ENCODE peak calls at places on chromosomes 3 and 15, in nine cellular contexts. One of them, this sample, is unnamed.

GRCh38 chr3:180048108-180048507 is 11.4 kb upstream of the PEX5L start:
- DNase-seq in PC-9: no peak
- DNase-seq in A673: no peak
- DNase-seq in GM23338: no peak
- DNase-seq in BE2C: no peak
- DNase-seq in breast epithelium: no peak
- DNase-seq in astrocyte of the spinal cord: no peak
- DNase-seq in mesenchymal stem cell: no peak
- DNase-seq in HFF-Myc: no peak
- DNase-seq in this sample: no peak

GRCh38 chr3:187210555-187211327 is 13.5 kb downstream of the RTP1 start:
- DNase-seq in PC-9: no peak
- DNase-seq in A673: peak
- DNase-seq in GM23338: peak
- DNase-seq in BE2C: no peak
- DNase-seq in breast epithelium: peak
- DNase-seq in astrocyte of the spinal cord: peak
- DNase-seq in mesenchymal stem cell: no peak
- DNase-seq in HFF-Myc: no peak
- DNase-seq in this sample: no peak

GRCh38 chr3:119318871-119319270 is 24.7 kb downstream of the ARHGAP31 start:
- DNase-seq in PC-9: no peak
- DNase-seq in A673: no peak
- DNase-seq in GM23338: no peak
- DNase-seq in BE2C: no peak
- DNase-seq in breast epithelium: no peak
- DNase-seq in astrocyte of the spinal cord: peak
- DNase-seq in mesenchymal stem cell: no peak
- DNase-seq in HFF-Myc: peak
- DNase-seq in this sample: no peak

GRCh38 chr15:52054381-52054780 is 35.4 kb downstream of the MAPK6 start:
- DNase-seq in PC-9: peak
- DNase-seq in A673: no peak
- DNase-seq in GM23338: no peak
- DNase-seq in BE2C: no peak
- DNase-seq in breast epithelium: no peak
- DNase-seq in astrocyte of the spinal cord: no peak
- DNase-seq in mesenchymal stem cell: no peak
- DNase-seq in HFF-Myc: no peak
- DNase-seq in this sample: no peak

GRCh38 chr3:170277833-170278586 is 55.8 kb downstream of the PRKCI start:
- DNase-seq in PC-9: no peak
- DNase-seq in A673: no peak
- DNase-seq in GM23338: no peak
- DNase-seq in BE2C: no peak
- DNase-seq in breast epithelium: no peak
- DNase-seq in astrocyte of the spinal cord: peak
- DNase-seq in mesenchymal stem cell: peak
- DNase-seq in HFF-Myc: no peak
- DNase-seq in this sample: no peak

GRCh38 chr3:113211370-113212154 is at the start of gene BOC:
- DNase-seq in PC-9: peak
- DNase-seq in A673: peak
- DNase-seq in GM23338: peak
- DNase-seq in BE2C: peak
- DNase-seq in breast epithelium: no peak
- DNase-seq in astrocyte of the spinal cord: peak
- DNase-seq in mesenchymal stem cell: peak
- DNase-seq in HFF-Myc: no peak
- DNase-seq in this sample: no peak

GRCh38 chr3:126119008-126119675 is 35.2 kb upstream of the SLC41A3 start:
- DNase-seq in PC-9: no peak
- DNase-seq in A673: no peak
- DNase-seq in GM23338: no peak
- DNase-seq in BE2C: no peak
- DNase-seq in breast epithelium: no peak
- DNase-seq in astrocyte of the spinal cord: no peak
- DNase-seq in mesenchymal stem cell: no peak
- DNase-seq in HFF-Myc: no peak
- DNase-seq in this sample: no peak

GRCh38 chr3:63880653-63881052 is 17.0 kb downstream of the ATXN7 start:
- DNase-seq in PC-9: no peak
- DNase-seq in A673: no peak
- DNase-seq in GM23338: no peak
- DNase-seq in BE2C: no peak
- DNase-seq in breast epithelium: no peak
- DNase-seq in astrocyte of the spinal cord: no peak
- DNase-seq in mesenchymal stem cell: no peak
- DNase-seq in HFF-Myc: no peak
- DNase-seq in this sample: no peak

GRCh38 chr3:152197937-152198336 is 70.8 kb upstream of the MBNL1 start:
- DNase-seq in PC-9: no peak
- DNase-seq in A673: no peak
- DNase-seq in GM23338: no peak
- DNase-seq in BE2C: no peak
- DNase-seq in breast epithelium: no peak
- DNase-seq in astrocyte of the spinal cord: no peak
- DNase-seq in mesenchymal stem cell: no peak
- DNase-seq in HFF-Myc: no peak
- DNase-seq in this sample: no peak

GRCh38 chr3:152196782-152197181 is 71.9 kb upstream of the MBNL1 start:
- DNase-seq in PC-9: no peak
- DNase-seq in A673: no peak
- DNase-seq in GM23338: no peak
- DNase-seq in BE2C: no peak
- DNase-seq in breast epithelium: no peak
- DNase-seq in astrocyte of the spinal cord: no peak
- DNase-seq in mesenchymal stem cell: no peak
- DNase-seq in HFF-Myc: no peak
- DNase-seq in this sample: no peak

GRCh38 chr3:152199069-152199838 is 69.5 kb upstream of the MBNL1 start:
- DNase-seq in PC-9: no peak
- DNase-seq in A673: no peak
- DNase-seq in GM23338: no peak
- DNase-seq in BE2C: no peak
- DNase-seq in breast epithelium: no peak
- DNase-seq in astrocyte of the spinal cord: no peak
- DNase-seq in mesenchymal stem cell: no peak
- DNase-seq in HFF-Myc: no peak
- DNase-seq in this sample: no peak

GRCh38 chr3:152198655-152199054 is 70.1 kb upstream of the MBNL1 start:
- DNase-seq in PC-9: no peak
- DNase-seq in A673: no peak
- DNase-seq in GM23338: no peak
- DNase-seq in BE2C: no peak
- DNase-seq in breast epithelium: no peak
- DNase-seq in astrocyte of the spinal cord: no peak
- DNase-seq in mesenchymal stem cell: no peak
- DNase-seq in HFF-Myc: no peak
- DNase-seq in this sample: no peak

DNA sequence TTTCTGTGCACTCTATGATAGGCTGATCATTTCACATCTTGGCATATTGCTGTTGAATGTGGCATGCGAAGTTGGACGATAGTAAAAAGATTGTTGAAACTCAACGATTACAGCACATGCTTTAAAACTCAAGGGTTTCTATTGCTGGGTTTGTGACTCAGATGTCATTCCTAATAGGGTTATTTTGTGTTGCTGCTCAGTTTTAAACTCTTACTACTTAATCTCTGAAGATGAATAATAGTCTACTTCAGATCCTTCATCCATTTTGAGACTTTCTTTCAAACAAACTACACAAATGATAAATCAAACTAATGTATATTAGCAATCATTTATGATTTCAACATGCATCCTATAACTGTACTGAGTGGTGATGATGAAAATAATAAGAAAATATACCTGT is 71.3 kb upstream of the MBNL1 start:
- DNase-seq in PC-9: no peak
- DNase-seq in A673: no peak
- DNase-seq in GM23338: no peak
- DNase-seq in BE2C: no peak
- DNase-seq in breast epithelium: no peak
- DNase-seq in astrocyte of the spinal cord: no peak
- DNase-seq in mesenchymal stem cell: peak
- DNase-seq in HFF-Myc: no peak
- DNase-seq in this sample: no peak
- H3K4me3 ChIP-seq in PC-9: no peak
- H3K4me3 ChIP-seq in A673: no peak
- H3K4me3 ChIP-seq in GM23338: no peak
- H3K4me3 ChIP-seq in BE2C: no peak
- H3K4me3 ChIP-seq in breast epithelium: no peak
- H3K4me3 ChIP-seq in astrocyte of the spinal cord: no peak
- H3K4me3 ChIP-seq in mesenchymal stem cell: no peak
- H3K4me3 ChIP-seq in HFF-Myc: no peak
- H3K4me3 ChIP-seq in this sample: no peak

DNA sequence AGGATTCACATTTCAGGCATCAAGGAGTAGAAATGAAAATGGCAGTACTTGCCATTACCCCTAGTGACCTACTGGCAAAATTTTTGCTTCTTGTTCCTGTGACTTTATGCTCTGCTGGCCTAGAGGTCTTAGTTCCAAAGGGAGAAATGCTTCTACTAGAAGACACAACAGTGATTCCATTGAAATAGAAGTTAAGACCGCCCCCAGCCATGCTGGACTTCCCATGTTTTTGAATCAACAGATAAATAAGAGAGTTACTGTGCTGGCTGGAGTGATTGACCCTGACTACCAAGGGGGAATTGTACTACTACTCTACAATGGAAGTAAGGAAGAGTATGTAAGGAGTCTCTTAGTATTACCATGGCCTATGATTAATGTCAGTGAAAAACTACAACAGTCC is 196.2 kb upstream of the AZI2 start:
- DNase-seq in PC-9: no peak
- DNase-seq in A673: no peak
- DNase-seq in GM23338: no peak
- DNase-seq in BE2C: no peak
- DNase-seq in breast epithelium: no peak
- DNase-seq in astrocyte of the spinal cord: no peak
- DNase-seq in mesenchymal stem cell: no peak
- DNase-seq in HFF-Myc: no peak
- DNase-seq in this sample: no peak
- H3K4me3 ChIP-seq in PC-9: no peak
- H3K4me3 ChIP-seq in A673: no peak
- H3K4me3 ChIP-seq in GM23338: no peak
- H3K4me3 ChIP-seq in BE2C: no peak
- H3K4me3 ChIP-seq in breast epithelium: no peak
- H3K4me3 ChIP-seq in astrocyte of the spinal cord: no peak
- H3K4me3 ChIP-seq in mesenchymal stem cell: no peak
- H3K4me3 ChIP-seq in HFF-Myc: no peak
- H3K4me3 ChIP-seq in this sample: no peak

GRCh38 chr3:120678984-120679383 is 3.1 kb downstream of the HGD start:
- DNase-seq in PC-9: no peak
- DNase-seq in A673: no peak
- DNase-seq in GM23338: no peak
- DNase-seq in BE2C: no peak
- DNase-seq in breast epithelium: no peak
- DNase-seq in astrocyte of the spinal cord: no peak
- DNase-seq in mesenchymal stem cell: no peak
- DNase-seq in HFF-Myc: no peak
- DNase-seq in this sample: no peak

GRCh38 chr3:120680193-120680894 is 1.7 kb downstream of the HGD start:
- DNase-seq in PC-9: no peak
- DNase-seq in A673: no peak
- DNase-seq in GM23338: peak
- DNase-seq in BE2C: no peak
- DNase-seq in breast epithelium: no peak
- DNase-seq in astrocyte of the spinal cord: no peak
- DNase-seq in mesenchymal stem cell: no peak
- DNase-seq in HFF-Myc: no peak
- DNase-seq in this sample: no peak

GRCh38 chr3:120682095-120682681 is at the start of gene HGD:
- DNase-seq in PC-9: no peak
- DNase-seq in A673: no peak
- DNase-seq in GM23338: no peak
- DNase-seq in BE2C: no peak
- DNase-seq in breast epithelium: peak
- DNase-seq in astrocyte of the spinal cord: no peak
- DNase-seq in mesenchymal stem cell: no peak
- DNase-seq in HFF-Myc: no peak
- DNase-seq in this sample: no peak

GRCh38 chr3:120681506-120682038 is 467 bp downstream of the HGD start:
- DNase-seq in PC-9: no peak
- DNase-seq in A673: no peak
- DNase-seq in GM23338: no peak
- DNase-seq in BE2C: no peak
- DNase-seq in breast epithelium: no peak
- DNase-seq in astrocyte of the spinal cord: no peak
- DNase-seq in mesenchymal stem cell: no peak
- DNase-seq in HFF-Myc: no peak
- DNase-seq in this sample: no peak

GRCh38 chr3:120681018-120681417 is 1.0 kb downstream of the HGD start:
- DNase-seq in PC-9: no peak
- DNase-seq in A673: no peak
- DNase-seq in GM23338: no peak
- DNase-seq in BE2C: no peak
- DNase-seq in breast epithelium: no peak
- DNase-seq in astrocyte of the spinal cord: no peak
- DNase-seq in mesenchymal stem cell: no peak
- DNase-seq in HFF-Myc: no peak
- DNase-seq in this sample: no peak
- H3K4me3 ChIP-seq in PC-9: no peak
- H3K4me3 ChIP-seq in A673: no peak
- H3K4me3 ChIP-seq in GM23338: no peak
- H3K4me3 ChIP-seq in BE2C: no peak
- H3K4me3 ChIP-seq in breast epithelium: no peak
- H3K4me3 ChIP-seq in astrocyte of the spinal cord: no peak
- H3K4me3 ChIP-seq in mesenchymal stem cell: no peak
- H3K4me3 ChIP-seq in HFF-Myc: no peak
- H3K4me3 ChIP-seq in this sample: no peak

GRCh38 chr3:138949445-138950005 is 2.5 kb downstream of the FOXL2NB start:
- DNase-seq in PC-9: no peak
- DNase-seq in A673: no peak
- DNase-seq in GM23338: no peak
- DNase-seq in BE2C: no peak
- DNase-seq in breast epithelium: no peak
- DNase-seq in astrocyte of the spinal cord: no peak
- DNase-seq in mesenchymal stem cell: no peak
- DNase-seq in HFF-Myc: no peak
- DNase-seq in this sample: no peak

GRCh38 chr3:138949002-138949418 is 2.0 kb downstream of the FOXL2NB start:
- DNase-seq in PC-9: no peak
- DNase-seq in A673: no peak
- DNase-seq in GM23338: peak
- DNase-seq in BE2C: no peak
- DNase-seq in breast epithelium: no peak
- DNase-seq in astrocyte of the spinal cord: no peak
- DNase-seq in mesenchymal stem cell: no peak
- DNase-seq in HFF-Myc: no peak
- DNase-seq in this sample: no peak

GRCh38 chr3:138948371-138949001 is 1.5 kb downstream of the FOXL2NB start:
- DNase-seq in PC-9: no peak
- DNase-seq in A673: no peak
- DNase-seq in GM23338: peak
- DNase-seq in BE2C: no peak
- DNase-seq in breast epithelium: no peak
- DNase-seq in astrocyte of the spinal cord: no peak
- DNase-seq in mesenchymal stem cell: no peak
- DNase-seq in HFF-Myc: no peak
- DNase-seq in this sample: no peak

GRCh38 chr3:138950701-138951100 is 3.7 kb downstream of the FOXL2NB start:
- DNase-seq in PC-9: no peak
- DNase-seq in A673: no peak
- DNase-seq in GM23338: no peak
- DNase-seq in BE2C: no peak
- DNase-seq in breast epithelium: no peak
- DNase-seq in astrocyte of the spinal cord: no peak
- DNase-seq in mesenchymal stem cell: no peak
- DNase-seq in HFF-Myc: no peak
- DNase-seq in this sample: no peak

DNA sequence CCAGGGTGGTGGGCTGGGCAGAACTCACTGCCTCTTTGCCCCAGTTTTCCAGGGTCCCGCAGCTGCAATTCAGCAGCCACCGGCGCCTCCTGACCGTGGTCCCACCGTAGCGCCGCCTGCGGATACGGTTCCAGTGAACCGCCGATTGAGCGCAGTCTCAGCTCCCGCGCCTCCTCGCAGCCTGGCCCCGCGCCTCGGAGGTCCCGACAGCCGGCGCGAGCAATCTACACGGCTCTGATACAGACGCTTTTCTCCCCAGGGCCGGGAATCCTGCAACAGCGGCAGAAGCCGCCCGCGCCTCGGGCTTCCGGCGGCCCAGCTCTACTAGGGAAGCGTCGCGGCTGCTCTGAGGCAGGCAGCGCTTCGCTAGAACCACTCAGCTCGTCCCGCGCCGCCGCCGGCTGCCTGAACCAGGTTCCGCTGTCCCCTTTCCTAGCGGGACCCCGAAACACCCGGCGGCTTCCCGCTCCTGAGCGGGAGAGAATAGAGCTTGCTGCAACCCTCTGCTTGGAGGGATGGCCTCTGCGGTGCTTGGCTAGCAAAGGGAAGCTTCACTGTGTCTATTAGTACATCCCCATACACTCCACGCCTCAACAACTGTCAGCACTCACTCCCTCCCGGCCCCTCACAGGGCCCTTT is 3.1 kb downstream of the FOXL2NB start:
- DNase-seq in PC-9: no peak
- DNase-seq in A673: peak
- DNase-seq in GM23338: peak
- DNase-seq in BE2C: peak
- DNase-seq in breast epithelium: no peak
- DNase-seq in astrocyte of the spinal cord: no peak
- DNase-seq in mesenchymal stem cell: peak
- DNase-seq in HFF-Myc: no peak
- DNase-seq in this sample: no peak
- H3K4me3 ChIP-seq in PC-9: no peak
- H3K4me3 ChIP-seq in A673: peak
- H3K4me3 ChIP-seq in GM23338: peak
- H3K4me3 ChIP-seq in BE2C: no peak
- H3K4me3 ChIP-seq in breast epithelium: peak
- H3K4me3 ChIP-seq in astrocyte of the spinal cord: peak
- H3K4me3 ChIP-seq in mesenchymal stem cell: peak
- H3K4me3 ChIP-seq in HFF-Myc: peak
- H3K4me3 ChIP-seq in this sample: peak